ENCODE peak calls at places on chromosomes 5 and 9, in eight cellular contexts. R, G, V, W, Q, I, B and A are unnamed samples.

GRCh38 chr5:143600396-143601075 is 197.1 kb upstream of the NR3C1 start:
- DNase-seq in R (no peak), G (peak), V (peak), W (peak), Q (peak), I (no peak), B (no peak), A (no peak)

GRCh38 chr5:52443187-52443586 is 344.5 kb upstream of the ITGA1 start:
- DNase-seq in R (no peak), G (peak), V (no peak), W (no peak), Q (no peak), I (no peak), B (no peak), A (no peak)

GRCh38 chr9:36275060-36275459 is 16.8 kb upstream of the GNE start:
- DNase-seq in R (no peak), G (no peak), V (no peak), W (no peak), Q (no peak), I (no peak), B (no peak), A (no peak)

GRCh38 chr5:54344653-54345052 is 34.3 kb upstream of the ARL15 start:
- DNase-seq in R (no peak), G (no peak), V (no peak), W (peak), Q (no peak), I (no peak), B (no peak), A (no peak)

GRCh38 chr9:98785333-98785933 is 10.9 kb downstream of the ANKS6 start:
- DNase-seq in R (peak), G (no peak), V (no peak), W (no peak), Q (no peak), I (no peak), B (peak), A (no peak)

GRCh38 chr5:31648326-31648725 is 9.4 kb downstream of the PDZD2 start:
- DNase-seq in R (no peak), G (no peak), V (no peak), W (no peak), Q (no peak), I (no peak), B (no peak), A (no peak)

GRCh38 chr5:42791151-42791550 is 20.5 kb downstream of the SELENOP start:
- DNase-seq in R (no peak), G (no peak), V (no peak), W (peak), Q (no peak), I (no peak), B (no peak), A (no peak)

GRCh38 chr9:126439402-126439765 is 112.8 kb downstream of the MVB12B start:
- DNase-seq in R (no peak), G (no peak), V (no peak), W (peak), Q (no peak), I (no peak), B (no peak), A (no peak)

GRCh38 chr5:126531543-126532120 is 63.4 kb downstream of the ALDH7A1 start:
- DNase-seq in R (peak), G (no peak), V (no peak), W (peak), Q (peak), I (peak), B (no peak), A (no peak)

GRCh38 chr5:39560730-39561129 is 135.9 kb upstream of the DAB2 start:
- DNase-seq in R (no peak), G (no peak), V (no peak), W (no peak), Q (no peak), I (no peak), B (no peak), A (no peak)

GRCh38 chr5:36537729-36538128 is 68.7 kb upstream of the SLC1A3 start:
- DNase-seq in R (no peak), G (no peak), V (no peak), W (no peak), Q (no peak), I (no peak), B (no peak), A (no peak)

GRCh38 chr5:90878549-90879196 is 320.1 kb downstream of the ADGRV1 start:
- DNase-seq in R (no peak), G (no peak), V (peak), W (peak), Q (no peak), I (peak), B (no peak), A (no peak)

GRCh38 chr9:114694719-114695269 is 12.8 kb upstream of the TEX48 start:
- DNase-seq in R (no peak), G (no peak), V (no peak), W (no peak), Q (no peak), I (no peak), B (no peak), A (no peak)

GRCh38 chr9:134462304-134462703 is 136.0 kb downstream of the RXRA start:
- DNase-seq in R (no peak), G (no peak), V (no peak), W (no peak), Q (no peak), I (no peak), B (no peak), A (no peak)

GRCh38 chr5:35015063-35015462 is 32.7 kb downstream of the AGXT2 start:
- DNase-seq in R (no peak), G (no peak), V (no peak), W (no peak), Q (no peak), I (no peak), B (no peak), A (no peak)

GRCh38 chr9:93124793-93125192 is 9.3 kb downstream of the NINJ1 start:
- DNase-seq in R (no peak), G (no peak), V (no peak), W (no peak), Q (no peak), I (no peak), B (no peak), A (no peak)

GRCh38 chr9:136107155-136107952 is 11.3 kb downstream of the TMEM250 start:
- DNase-seq in R (no peak), G (no peak), V (no peak), W (no peak), Q (no peak), I (no peak), B (peak), A (no peak)

GRCh38 chr5:173494446-173494845 is 122.0 kb downstream of the BOD1 start:
- DNase-seq in R (no peak), G (no peak), V (no peak), W (no peak), Q (no peak), I (no peak), B (no peak), A (no peak)

GRCh38 chr9:132762896-132763295 is 92.6 kb downstream of the GTF3C4 start:
- DNase-seq in R (no peak), G (no peak), V (no peak), W (no peak), Q (no peak), I (no peak), B (peak), A (no peak)

GRCh38 chr5:158714049-158714448 is 385.7 kb downstream of the EBF1 start:
- DNase-seq in R (no peak), G (no peak), V (no peak), W (no peak), Q (no peak), I (no peak), B (no peak), A (no peak)

GRCh38 chr5:81389015-81389414 is 4.9 kb downstream of the ACOT12 start:
- DNase-seq in R (no peak), G (no peak), V (peak), W (no peak), Q (no peak), I (no peak), B (no peak), A (no peak)

GRCh38 chr9:3467593-3468219 is 58.1 kb downstream of the RFX3 start:
- DNase-seq in R (peak), G (peak), V (peak), W (peak), Q (peak), I (peak), B (peak), A (peak)

GRCh38 chr5:139182528-139183296 is 15.5 kb downstream of the SIL1 start:
- DNase-seq in R (no peak), G (no peak), V (no peak), W (no peak), Q (no peak), I (no peak), B (no peak), A (no peak)

DNA sequence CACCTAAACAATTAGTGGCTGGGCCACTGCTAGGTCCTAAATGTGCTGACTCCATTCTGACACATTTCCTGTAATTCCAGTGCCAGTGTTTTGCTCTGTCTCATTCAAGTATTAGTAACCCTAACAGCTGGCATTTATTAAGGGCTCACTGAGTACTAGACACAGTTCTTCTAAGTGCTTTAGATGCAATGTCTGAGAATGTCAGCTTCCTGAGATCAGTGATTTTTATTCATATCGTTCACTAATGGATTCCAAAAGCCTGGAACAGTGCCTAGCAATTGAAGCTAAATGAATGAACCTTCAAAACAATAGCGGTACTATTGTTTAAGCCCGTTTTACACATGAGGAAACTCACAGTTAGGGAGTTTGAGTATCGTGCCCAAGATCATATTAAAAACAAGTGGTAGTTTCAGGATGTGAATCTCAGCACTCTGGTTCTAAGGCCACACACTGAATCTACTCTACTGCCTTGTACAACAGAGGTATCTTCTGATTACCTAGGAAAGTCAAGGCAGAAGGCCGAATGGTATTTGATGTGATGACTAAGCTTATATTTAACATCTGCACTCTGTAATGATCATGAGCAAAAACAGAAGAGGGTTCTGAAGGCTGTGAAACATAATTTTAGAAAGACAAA is 304.0 kb downstream of the PJA2 start:
- DNase-seq in R (no peak), G (no peak), V (peak), W (peak), Q (no peak), I (peak), B (no peak), A (no peak)
- H3K4me3 ChIP-seq in R (no peak), G (no peak), V (no peak), W (peak), Q (no peak), I (no peak), B (no peak), A (no peak)

GRCh38 chr5:170226661-170227060 is 6.1 kb upstream of the C5orf58 start:
- DNase-seq in R (no peak), G (no peak), V (no peak), W (no peak), Q (no peak), I (no peak), B (no peak), A (no peak)
- H3K4me3 ChIP-seq in R (no peak), G (no peak), V (no peak), W (no peak), Q (no peak), I (no peak), B (no peak), A (no peak)

GRCh38 chr5:141419074-141419880 is 1.6 kb upstream of the PCDHGA11 start:
- DNase-seq in R (no peak), G (no peak), V (no peak), W (no peak), Q (no peak), I (no peak), B (no peak), A (no peak)

GRCh38 chr5:141422742-141423291 is 2.0 kb downstream of the PCDHGA11 start:
- DNase-seq in R (no peak), G (no peak), V (no peak), W (no peak), Q (no peak), I (no peak), B (no peak), A (no peak)

GRCh38 chr5:141420855-141421488 is at the start of gene PCDHGA11:
- DNase-seq in R (no peak), G (peak), V (peak), W (peak), Q (no peak), I (no peak), B (peak), A (no peak)

GRCh38 chr5:141421489-141421855 is 621 bp downstream of the PCDHGA11 start:
- DNase-seq in R (no peak), G (no peak), V (no peak), W (peak), Q (no peak), I (no peak), B (no peak), A (no peak)
- H3K4me3 ChIP-seq in R (peak), G (peak), V (peak), W (peak), Q (no peak), I (peak), B (no peak), A (peak)

GRCh38 chr5:120463026-120463770 is 902 bp upstream of the PRR16 start:
- DNase-seq in R (no peak), G (no peak), V (no peak), W (no peak), Q (no peak), I (no peak), B (no peak), A (no peak)
- H3K4me3 ChIP-seq in R (no peak), G (no peak), V (no peak), W (no peak), Q (no peak), I (peak), B (no peak), A (peak)

GRCh38 chr5:169970911-169971436 is 9.3 kb downstream of the INSYN2B start:
- DNase-seq in R (no peak), G (no peak), V (no peak), W (peak), Q (no peak), I (peak), B (no peak), A (peak)
- H3K4me3 ChIP-seq in R (no peak), G (no peak), V (no peak), W (peak), Q (no peak), I (no peak), B (no peak), A (no peak)

GRCh38 chr9:113350338-113350672 is 964 bp downstream of the BSPRY start:
- DNase-seq in R (no peak), G (no peak), V (no peak), W (no peak), Q (no peak), I (no peak), B (no peak), A (no peak)

GRCh38 chr9:113352006-113352405 is 2.7 kb downstream of the BSPRY start:
- DNase-seq in R (no peak), G (no peak), V (no peak), W (no peak), Q (peak), I (no peak), B (no peak), A (no peak)

GRCh38 chr9:113352411-113352810 is 3.1 kb downstream of the BSPRY start:
- DNase-seq in R (no peak), G (no peak), V (no peak), W (no peak), Q (no peak), I (no peak), B (no peak), A (no peak)

GRCh38 chr9:113349434-113350337 is at the start of gene BSPRY:
- DNase-seq in R (no peak), G (no peak), V (peak), W (no peak), Q (no peak), I (no peak), B (peak), A (no peak)

GRCh38 chr9:113350937-113351336 is 1.6 kb downstream of the BSPRY start:
- DNase-seq in R (no peak), G (peak), V (no peak), W (no peak), Q (no peak), I (no peak), B (no peak), A (no peak)
- H3K4me3 ChIP-seq in R (no peak), G (no peak), V (no peak), W (no peak), Q (no peak), I (no peak), B (no peak), A (no peak)

GRCh38 chr5:172107606-172108005 is 80.4 kb downstream of the STK10 start:
- DNase-seq in R (no peak), G (peak), V (no peak), W (peak), Q (no peak), I (no peak), B (no peak), A (no peak)
- H3K4me3 ChIP-seq in R (no peak), G (no peak), V (no peak), W (peak), Q (no peak), I (no peak), B (no peak), A (peak)

DNA sequence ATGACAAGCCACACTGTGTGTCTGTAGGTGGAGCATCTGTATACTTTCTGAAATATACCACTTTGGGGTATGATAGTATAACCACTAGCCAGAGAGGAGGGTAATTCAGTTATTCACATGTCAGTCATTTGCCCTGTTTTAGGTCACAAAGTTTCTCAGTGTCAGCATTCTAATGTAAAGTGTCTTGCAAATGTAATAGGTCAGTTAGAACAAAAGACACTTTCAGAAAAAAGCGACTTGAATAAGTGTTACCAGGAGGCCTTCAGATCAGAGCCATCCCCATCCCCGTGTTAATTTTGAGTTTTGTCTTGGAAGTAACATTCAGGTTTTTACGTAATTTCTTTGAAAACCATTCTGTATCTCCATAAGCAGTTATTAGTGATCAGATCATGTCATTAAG is 33.7 kb downstream of the TTC1 start:
- DNase-seq in R (no peak), G (no peak), V (no peak), W (no peak), Q (no peak), I (no peak), B (no peak), A (no peak)
- H3K4me3 ChIP-seq in R (no peak), G (no peak), V (no peak), W (no peak), Q (no peak), I (no peak), B (no peak), A (no peak)

GRCh38 chr5:9587135-9587534 is 41.3 kb upstream of the SEMA5A start:
- DNase-seq in R (no peak), G (no peak), V (no peak), W (no peak), Q (no peak), I (no peak), B (no peak), A (no peak)
- H3K4me3 ChIP-seq in R (no peak), G (no peak), V (no peak), W (no peak), Q (no peak), I (no peak), B (no peak), A (no peak)